ENCODE peak calls at places on chromosome 6, in six cellular contexts. One of them, this sample, is unnamed.
A peak's percentile ranks its signal among the peaks of the same experiment; 100 is the strongest.

GRCh38 chr6:113750148-113750547 is 107.0 kb upstream of the MARCKS start:
- DNase-seq in stimulated activated CD8-positive, alpha-beta memory T cell treated with anti-CD3 and anti-CD28 coated beads, Interleukin-12 subunit alpha, Interleukin-12 subunit beta, amount 100 ng/mL, for 4 hours: no peak
- DNase-seq in neural progenitor cell: no peak
- DNase-seq in cardiac muscle cell: no peak
- DNase-seq in DMS 273 treated with DMSO at 0.1 percent for 48 hours: no peak
- DNase-seq in SK-N-SH: no peak
- DNase-seq in this sample: no peak

GRCh38 chr6:436308-437041 is 44.9 kb downstream of the IRF4 start:
- DNase-seq in stimulated activated CD8-positive, alpha-beta memory T cell treated with anti-CD3 and anti-CD28 coated beads, Interleukin-12 subunit alpha, Interleukin-12 subunit beta, amount 100 ng/mL, for 4 hours: no peak
- DNase-seq in neural progenitor cell: no peak
- DNase-seq in cardiac muscle cell: no peak
- DNase-seq in DMS 273 treated with DMSO at 0.1 percent for 48 hours: no peak
- DNase-seq in SK-N-SH: peak; percentile 7
- DNase-seq in this sample: no peak

GRCh38 chr6:116100419-116101297 is at the start of gene NT5DC1:
- DNase-seq in stimulated activated CD8-positive, alpha-beta memory T cell treated with anti-CD3 and anti-CD28 coated beads, Interleukin-12 subunit alpha, Interleukin-12 subunit beta, amount 100 ng/mL, for 4 hours: peak; percentile 77
- DNase-seq in neural progenitor cell: peak; percentile 92
- DNase-seq in cardiac muscle cell: peak; percentile 92
- DNase-seq in DMS 273 treated with DMSO at 0.1 percent for 48 hours: peak; percentile 49
- DNase-seq in SK-N-SH: peak; percentile 95
- DNase-seq in this sample: peak; percentile 95

GRCh38 chr6:722077-722524 is 29.2 kb upstream of the EXOC2 start:
- DNase-seq in stimulated activated CD8-positive, alpha-beta memory T cell treated with anti-CD3 and anti-CD28 coated beads, Interleukin-12 subunit alpha, Interleukin-12 subunit beta, amount 100 ng/mL, for 4 hours: peak; percentile 42
- DNase-seq in neural progenitor cell: peak; percentile 88
- DNase-seq in cardiac muscle cell: peak; percentile 86
- DNase-seq in DMS 273 treated with DMSO at 0.1 percent for 48 hours: no peak
- DNase-seq in SK-N-SH: peak; percentile 71
- DNase-seq in this sample: peak; percentile 93

GRCh38 chr6:160058603-160059215 is 62.9 kb upstream of the SLC22A1 start:
- DNase-seq in stimulated activated CD8-positive, alpha-beta memory T cell treated with anti-CD3 and anti-CD28 coated beads, Interleukin-12 subunit alpha, Interleukin-12 subunit beta, amount 100 ng/mL, for 4 hours: no peak
- DNase-seq in neural progenitor cell: no peak
- DNase-seq in cardiac muscle cell: no peak
- DNase-seq in DMS 273 treated with DMSO at 0.1 percent for 48 hours: no peak
- DNase-seq in SK-N-SH: no peak
- DNase-seq in this sample: no peak

GRCh38 chr6:157715766-157716171 is 107.3 kb upstream of the SNX9 start:
- DNase-seq in stimulated activated CD8-positive, alpha-beta memory T cell treated with anti-CD3 and anti-CD28 coated beads, Interleukin-12 subunit alpha, Interleukin-12 subunit beta, amount 100 ng/mL, for 4 hours: no peak
- DNase-seq in neural progenitor cell: peak; percentile 28
- DNase-seq in cardiac muscle cell: no peak
- DNase-seq in DMS 273 treated with DMSO at 0.1 percent for 48 hours: no peak
- DNase-seq in SK-N-SH: no peak
- DNase-seq in this sample: peak; percentile 70

GRCh38 chr6:44664716-44665115 is 277.2 kb downstream of the CDC5L start:
- DNase-seq in stimulated activated CD8-positive, alpha-beta memory T cell treated with anti-CD3 and anti-CD28 coated beads, Interleukin-12 subunit alpha, Interleukin-12 subunit beta, amount 100 ng/mL, for 4 hours: no peak
- DNase-seq in neural progenitor cell: no peak
- DNase-seq in cardiac muscle cell: no peak
- DNase-seq in DMS 273 treated with DMSO at 0.1 percent for 48 hours: no peak
- DNase-seq in SK-N-SH: peak; percentile 57
- DNase-seq in this sample: no peak

GRCh38 chr6:166972101-166972500 is 15.8 kb upstream of the RNASET2 start:
- DNase-seq in stimulated activated CD8-positive, alpha-beta memory T cell treated with anti-CD3 and anti-CD28 coated beads, Interleukin-12 subunit alpha, Interleukin-12 subunit beta, amount 100 ng/mL, for 4 hours: no peak
- DNase-seq in neural progenitor cell: no peak
- DNase-seq in cardiac muscle cell: no peak
- DNase-seq in DMS 273 treated with DMSO at 0.1 percent for 48 hours: no peak
- DNase-seq in SK-N-SH: no peak
- DNase-seq in this sample: no peak

GRCh38 chr6:111118816-111119215 is 31.5 kb downstream of the SLC16A10 start:
- DNase-seq in stimulated activated CD8-positive, alpha-beta memory T cell treated with anti-CD3 and anti-CD28 coated beads, Interleukin-12 subunit alpha, Interleukin-12 subunit beta, amount 100 ng/mL, for 4 hours: no peak
- DNase-seq in neural progenitor cell: no peak
- DNase-seq in cardiac muscle cell: no peak
- DNase-seq in DMS 273 treated with DMSO at 0.1 percent for 48 hours: no peak
- DNase-seq in SK-N-SH: no peak
- DNase-seq in this sample: no peak

GRCh38 chr6:73652637-73653570 is 888 bp downstream of the SLC17A5 start:
- DNase-seq in stimulated activated CD8-positive, alpha-beta memory T cell treated with anti-CD3 and anti-CD28 coated beads, Interleukin-12 subunit alpha, Interleukin-12 subunit beta, amount 100 ng/mL, for 4 hours: peak; percentile 40
- DNase-seq in neural progenitor cell: peak; percentile 79
- DNase-seq in cardiac muscle cell: peak; percentile 73
- DNase-seq in DMS 273 treated with DMSO at 0.1 percent for 48 hours: peak; percentile 39
- DNase-seq in SK-N-SH: peak; percentile 80
- DNase-seq in this sample: peak; percentile 70

GRCh38 chr6:106085984-106086832 is at the start of gene PRDM1:
- DNase-seq in stimulated activated CD8-positive, alpha-beta memory T cell treated with anti-CD3 and anti-CD28 coated beads, Interleukin-12 subunit alpha, Interleukin-12 subunit beta, amount 100 ng/mL, for 4 hours: peak; percentile 58
- DNase-seq in neural progenitor cell: peak; percentile 88
- DNase-seq in cardiac muscle cell: peak; percentile 82
- DNase-seq in DMS 273 treated with DMSO at 0.1 percent for 48 hours: peak; percentile 70
- DNase-seq in SK-N-SH: peak; percentile 69
- DNase-seq in this sample: peak; percentile 91

GRCh38 chr6:67073938-67074337 is 1366.9 kb upstream of the EYS start:
- DNase-seq in stimulated activated CD8-positive, alpha-beta memory T cell treated with anti-CD3 and anti-CD28 coated beads, Interleukin-12 subunit alpha, Interleukin-12 subunit beta, amount 100 ng/mL, for 4 hours: no peak
- DNase-seq in neural progenitor cell: no peak
- DNase-seq in cardiac muscle cell: no peak
- DNase-seq in DMS 273 treated with DMSO at 0.1 percent for 48 hours: no peak
- DNase-seq in SK-N-SH: no peak
- DNase-seq in this sample: no peak

This sample was measured in hepatocyte.